ENCODE peak calls at places on chromosomes 16 and 17, in five cellular contexts. C, K, L, P and W are unnamed samples.

GRCh38 chr17:64041912-64042311 is 21.5 kb upstream of the ICAM2 start:
- DNase-seq in C (no peak), K (no peak), L (no peak), P (no peak), W (no peak)

GRCh38 chr16:17476414-17477259 is 5.9 kb upstream of the XYLT1 start:
- DNase-seq in C (peak), K (peak), L (no peak), P (peak), W (peak)

GRCh38 chr16:31344712-31345111 is 10.3 kb upstream of the ITGAX start:
- DNase-seq in C (no peak), K (no peak), L (peak), P (peak), W (no peak)

GRCh38 chr17:6948562-6948961 is 47.3 kb upstream of the ALOX12 start:
- DNase-seq in C (no peak), K (no peak), L (no peak), P (no peak), W (no peak)

GRCh38 chr17:81667754-81668153 is 1.2 kb downstream of the CCDC137 start:
- DNase-seq in C (no peak), K (no peak), L (no peak), P (no peak), W (no peak)

GRCh38 chr16:5678371-5678770 is 580.8 kb upstream of the EEF2KMT start:
- DNase-seq in C (no peak), K (peak), L (no peak), P (no peak), W (peak)

GRCh38 chr17:43832168-43832975 is 574 bp downstream of the MPP3 start:
- DNase-seq in C (no peak), K (peak), L (no peak), P (peak), W (peak)

GRCh38 chr16:19429271-19429670 is 11.6 kb downstream of the TMC5 start:
- DNase-seq in C (no peak), K (no peak), L (no peak), P (no peak), W (no peak)

GRCh38 chr17:39235555-39236221 is 9.9 kb upstream of the STAC2 start:
- DNase-seq in C (peak), K (peak), L (peak), P (peak), W (peak)

GRCh38 chr17:78828470-78829185 is 12.0 kb downstream of the USP36 start:
- DNase-seq in C (peak), K (no peak), L (no peak), P (no peak), W (no peak)

GRCh38 chr16:49012961-49013726 is 268.5 kb downstream of the CBLN1 start:
- DNase-seq in C (no peak), K (peak), L (no peak), P (no peak), W (no peak)

GRCh38 chr17:40344321-40345160 is 20.0 kb downstream of the GJD3 start:
- DNase-seq in C (no peak), K (peak), L (no peak), P (no peak), W (no peak)

GRCh38 chr17:40341808-40342574 is 22.5 kb downstream of the GJD3 start:
- DNase-seq in C (no peak), K (peak), L (no peak), P (peak), W (peak)

GRCh38 chr17:40342575-40343058 is 21.9 kb downstream of the GJD3 start:
- DNase-seq in C (no peak), K (peak), L (no peak), P (no peak), W (no peak)

GRCh38 chr17:40345161-40346034 is 19.1 kb downstream of the GJD3 start:
- DNase-seq in C (no peak), K (peak), L (no peak), P (peak), W (peak)

DNA sequence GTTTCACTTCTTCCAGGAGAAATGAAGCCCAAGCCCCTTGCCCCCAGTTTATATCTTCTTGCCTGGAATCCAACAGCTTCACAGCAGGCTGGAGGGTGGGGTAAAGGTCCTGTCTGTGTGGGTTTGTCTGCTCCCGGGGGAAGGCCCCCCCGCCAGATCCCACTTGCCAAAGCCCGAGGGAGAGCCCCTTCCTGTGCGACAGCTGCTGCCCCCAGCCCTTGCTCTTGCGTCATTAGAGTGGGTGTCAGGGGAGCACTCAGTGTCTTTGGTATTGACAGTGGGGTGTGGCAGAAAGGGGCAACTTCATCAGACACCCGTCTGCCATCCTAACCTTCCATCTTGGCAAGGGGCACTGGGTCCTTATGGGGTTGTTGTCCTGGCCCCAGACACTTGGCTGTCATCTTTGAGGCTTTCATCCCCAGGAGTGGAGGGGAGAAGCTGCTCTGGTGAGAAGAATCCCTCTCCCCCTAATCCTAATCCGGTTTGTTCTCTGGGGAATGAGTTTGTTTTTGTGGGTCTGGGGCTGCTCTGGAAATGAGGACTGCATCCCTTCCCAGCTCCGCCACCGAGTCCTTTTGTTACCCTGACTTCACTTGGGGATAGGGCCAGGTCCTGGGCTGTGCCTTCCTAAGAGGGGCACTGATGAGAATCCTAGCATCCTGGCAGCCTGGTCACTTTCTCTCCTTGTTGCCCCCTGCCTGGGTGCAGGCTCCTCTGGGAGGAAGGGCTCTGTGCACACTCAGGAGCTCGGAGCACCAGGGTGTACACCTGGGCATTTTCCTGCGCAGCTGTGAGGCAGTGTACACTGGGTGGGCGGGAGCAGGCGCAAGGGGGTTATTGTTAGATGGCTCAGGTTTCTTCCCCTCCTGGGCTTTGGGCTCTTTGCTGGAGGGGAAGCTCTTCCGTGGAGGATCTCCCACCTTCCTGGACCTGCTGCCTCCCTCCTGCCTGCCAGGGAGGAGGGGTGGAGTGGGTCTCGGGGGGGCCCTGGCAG is 21.1 kb downstream of the GJD3 start:
- DNase-seq in C (no peak), K (no peak), L (no peak), P (no peak), W (no peak)
- TF ChIP-seq SRF in C (no peak), K (no peak), L (no peak), P (no peak), W (no peak)

DNA sequence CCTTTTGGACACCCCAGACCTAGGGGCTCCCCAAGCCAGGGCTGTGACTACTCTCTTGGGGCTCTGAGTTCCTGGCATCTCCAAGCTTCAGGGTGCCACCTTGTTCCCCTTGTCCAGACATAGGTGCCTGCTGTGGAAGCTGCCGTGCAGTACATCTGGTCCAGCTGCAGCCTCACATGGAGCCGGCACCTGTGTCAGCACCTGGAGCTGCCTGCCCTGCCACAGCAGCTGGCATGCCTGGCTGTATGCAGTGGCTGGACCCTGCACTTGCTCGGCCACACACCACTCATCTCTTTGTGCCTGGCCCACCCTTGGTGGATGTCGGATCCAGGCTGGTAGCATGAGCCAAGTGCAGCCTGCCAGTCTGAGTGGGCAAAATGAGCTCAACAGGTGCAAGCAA is 775.8 kb downstream of the CDH11 start:
- DNase-seq in C (no peak), K (no peak), L (no peak), P (no peak), W (no peak)
- TF ChIP-seq ZNF274 in C (no peak), K (no peak), L (no peak), P (no peak), W (no peak)

DNA sequence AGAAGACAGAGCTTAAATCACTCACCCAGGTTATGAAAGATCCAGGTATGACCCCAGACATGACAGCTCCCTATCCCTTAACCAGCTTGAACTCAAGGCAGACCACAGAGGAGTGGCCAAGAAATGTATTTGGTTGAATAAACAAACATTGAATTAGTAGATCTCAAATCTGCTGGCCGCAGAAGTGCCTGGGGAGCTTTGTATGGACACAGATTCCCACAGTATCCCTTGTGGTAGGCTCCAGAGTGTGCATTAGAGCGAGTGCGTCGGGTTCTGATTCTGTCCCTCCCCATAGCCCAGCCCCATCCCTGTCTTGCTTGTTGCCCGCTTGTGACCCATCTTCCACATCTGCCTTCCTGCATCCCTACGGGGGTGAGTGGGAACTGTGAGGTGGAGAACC is 118.8 kb upstream of the FOXF1 start:
- DNase-seq in C (no peak), K (no peak), L (no peak), P (no peak), W (no peak)
- TF ChIP-seq SRF in C (no peak), K (no peak), L (no peak), P (no peak), W (no peak)

GRCh38 chr16:71259086-71259485 is 28.6 kb upstream of the HYDIN start:
- DNase-seq in C (no peak), K (no peak), L (no peak), P (no peak), W (no peak)
- TF ChIP-seq ZNF274 in C (no peak), K (no peak), L (no peak), P (no peak), W (no peak)

GRCh38 chr17:4194796-4195195 is 51.8 kb downstream of the CYB5D2 start:
- DNase-seq in C (no peak), K (no peak), L (no peak), P (no peak), W (no peak)
- TF ChIP-seq SRF in C (no peak), K (no peak), L (no peak), P (no peak), W (no peak)

DNA sequence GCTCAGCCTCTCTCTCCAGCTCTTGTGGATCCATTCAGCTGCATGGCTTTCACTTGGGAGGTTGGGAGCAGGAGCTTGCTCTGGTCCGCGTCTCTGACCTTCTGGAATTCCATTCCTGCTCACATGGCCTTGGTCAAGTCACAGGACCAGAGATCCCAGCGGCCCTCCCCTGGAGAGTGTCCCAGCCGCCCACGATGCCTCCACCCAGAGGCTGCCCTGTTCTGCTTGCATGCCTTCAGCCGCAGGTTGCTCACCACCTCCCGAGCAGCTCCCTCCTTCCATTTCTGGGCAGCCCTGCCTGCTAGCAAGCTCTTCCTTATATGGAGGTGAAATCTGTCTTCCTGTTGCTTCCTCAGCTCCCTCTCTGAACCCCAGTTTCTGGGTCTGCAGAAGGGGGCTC is 32.6 kb downstream of the RAI1 start:
- DNase-seq in C (no peak), K (no peak), L (no peak), P (peak), W (no peak)
- TF ChIP-seq ZNF274 in C (no peak), K (no peak), L (no peak), P (no peak), W (no peak)

DNA sequence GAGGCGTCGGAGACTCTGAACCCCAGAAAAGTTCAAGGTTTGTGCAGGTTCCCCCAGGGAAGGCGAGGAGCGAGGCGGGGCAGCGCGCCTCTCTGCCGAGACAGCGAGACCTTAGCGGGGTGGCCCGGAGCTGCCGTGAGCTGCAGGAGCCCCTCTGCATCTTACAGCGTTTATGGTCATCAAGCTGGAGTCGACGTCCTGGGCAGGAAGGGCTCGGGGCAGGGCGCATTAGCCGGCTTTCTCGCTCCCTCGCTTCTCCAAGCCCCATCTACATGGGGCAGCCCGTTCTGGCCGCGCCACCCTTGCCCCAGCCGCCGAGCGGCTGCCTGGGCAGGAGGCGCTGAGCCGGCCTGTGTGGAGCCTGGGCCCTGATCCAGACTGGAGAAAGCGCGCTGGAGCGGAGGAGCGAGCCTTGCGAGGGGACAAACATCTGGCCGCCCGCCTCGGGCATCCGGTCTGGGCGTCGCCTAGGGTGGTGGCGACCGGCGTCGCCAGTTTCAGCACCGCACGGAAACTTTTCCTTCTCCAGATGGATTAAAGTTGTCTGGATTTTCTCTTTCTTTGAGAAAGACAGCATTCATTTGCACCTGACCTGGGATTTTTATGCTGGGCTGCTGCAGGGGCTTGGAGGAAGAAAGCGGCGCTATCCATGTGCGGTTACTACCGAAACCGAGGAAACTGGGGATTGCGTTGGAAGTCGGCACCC is 750 bp downstream of the TMEM132E start:
- DNase-seq in C (no peak), K (peak), L (no peak), P (no peak), W (no peak)
- TF ChIP-seq SRF in C (no peak), K (no peak), L (no peak), P (no peak), W (no peak)

DNA sequence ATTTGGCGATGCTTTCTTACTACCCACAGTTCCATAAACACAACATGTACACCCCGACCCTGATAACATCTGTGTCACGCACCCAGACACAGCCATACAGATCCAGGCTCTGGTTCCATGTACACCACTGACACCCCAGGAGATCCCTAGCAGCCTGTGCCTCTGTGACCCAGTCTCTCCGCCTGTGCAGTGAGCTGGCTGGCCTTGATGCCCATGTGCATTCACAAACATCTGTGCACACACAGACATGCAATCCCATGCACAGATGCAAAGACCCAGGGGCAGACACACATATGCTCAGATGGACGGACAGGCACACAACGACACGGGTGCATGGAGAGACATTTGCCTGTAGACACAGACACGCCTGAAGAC is 4.1 kb downstream of the CCDC102A start:
- DNase-seq in C (no peak), K (peak), L (no peak), P (no peak), W (no peak)
- TF ChIP-seq ZNF274 in C (no peak), K (no peak), L (no peak), P (no peak), W (no peak)

GRCh38 chr17:34237458-34237857 is 17.6 kb upstream of the CCL2 start:
- DNase-seq in C (no peak), K (no peak), L (no peak), P (no peak), W (no peak)

GRCh38 chr17:34236341-34236892 is 18.7 kb upstream of the CCL2 start:
- DNase-seq in C (no peak), K (no peak), L (no peak), P (no peak), W (no peak)

GRCh38 chr17:34234616-34235015 is 20.5 kb upstream of the CCL2 start:
- DNase-seq in C (no peak), K (no peak), L (no peak), P (no peak), W (no peak)

GRCh38 chr17:34230342-34230741 is 24.7 kb upstream of the CCL2 start:
- DNase-seq in C (no peak), K (no peak), L (no peak), P (no peak), W (no peak)

DNA sequence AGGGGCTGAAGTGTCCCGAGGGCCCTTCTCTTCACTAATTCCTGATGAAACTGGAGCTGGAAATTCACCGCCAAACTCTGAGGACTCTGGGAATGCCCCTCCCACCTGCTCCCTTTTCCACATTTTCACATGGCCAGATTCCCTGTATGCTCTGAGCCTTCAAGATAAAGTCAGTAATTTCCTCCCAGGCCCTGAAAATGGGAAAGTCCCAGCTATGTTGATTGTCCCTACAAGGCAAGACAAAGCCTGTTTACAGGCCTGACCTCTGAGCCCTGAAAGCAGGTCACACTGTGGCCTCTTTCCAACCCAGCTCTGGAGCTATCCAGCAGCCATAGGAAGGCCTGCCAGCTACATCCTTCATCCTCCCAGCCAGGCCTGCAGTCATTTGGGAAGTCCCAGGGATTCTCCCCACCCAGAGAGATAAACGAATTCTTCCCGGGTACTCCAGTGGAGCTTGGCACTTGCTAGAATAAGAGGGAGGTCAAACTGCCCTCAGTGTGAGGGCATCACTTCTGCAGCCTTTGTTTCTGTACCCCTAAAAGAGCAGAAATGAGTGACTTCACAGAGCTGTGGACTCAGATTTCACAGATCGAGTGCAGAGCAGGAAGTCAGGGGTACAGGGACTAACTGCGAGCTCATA is 19.6 kb upstream of the CCL2 start:
- DNase-seq in C (no peak), K (no peak), L (no peak), P (no peak), W (no peak)
- TF ChIP-seq SRF in C (no peak), K (no peak), L (no peak), P (no peak), W (no peak)

DNA sequence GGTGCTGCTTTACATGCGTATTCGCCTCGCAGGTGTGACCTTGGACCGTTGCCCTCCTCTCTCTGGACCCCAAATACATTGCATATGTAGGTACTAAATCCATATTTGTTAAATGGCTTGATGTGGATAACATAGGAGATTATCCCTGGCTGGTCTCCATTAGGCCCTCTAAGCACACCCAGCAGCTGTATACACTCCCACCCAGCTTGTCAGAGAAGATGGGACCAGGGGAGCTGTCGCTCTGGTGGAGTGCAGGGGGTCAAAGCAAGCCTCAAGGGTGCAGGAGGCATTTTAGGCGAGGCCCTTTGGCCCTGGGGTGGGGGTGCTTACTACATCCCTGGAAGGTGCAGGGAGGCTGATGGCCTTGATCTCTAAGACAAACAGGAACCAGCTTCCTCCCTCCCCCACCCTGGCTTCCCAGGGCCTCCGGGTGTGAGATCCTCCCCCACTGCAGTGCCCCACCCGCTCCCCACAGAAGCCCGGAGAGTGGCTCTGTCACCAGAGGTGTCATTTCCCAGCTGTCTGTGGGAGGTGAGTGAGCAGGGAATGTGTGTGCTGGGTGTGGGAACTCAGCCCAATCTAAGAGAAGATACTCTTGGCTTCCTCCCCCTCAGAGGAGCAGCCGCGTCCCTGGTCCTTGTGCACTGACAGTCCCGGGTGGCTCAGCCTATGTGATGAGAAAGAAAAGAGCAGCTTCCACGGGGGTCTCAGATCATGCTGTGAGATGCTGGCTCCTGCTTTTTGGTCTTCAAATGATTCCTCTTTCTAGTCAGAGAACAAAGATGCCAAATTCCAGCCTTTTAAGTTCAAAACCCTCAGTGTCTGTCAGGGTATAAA is 1.4 kb upstream of the VAMP2 start:
- DNase-seq in C (no peak), K (no peak), L (no peak), P (no peak), W (peak)
- TF ChIP-seq ZNF274 in C (no peak), K (no peak), L (no peak), P (no peak), W (no peak)